ENCODE peak calls at places on chromosomes 3 and 15, in four cellular contexts. K is tibial nerve, H is kidney, P is psoas muscle. C is an unnamed sample.

GRCh38 chr3:39960515-39961403 is 151.3 kb downstream of the MYRIP start:
- DNase-seq in P (no peak), H (no peak), K (peak), C (no peak)

GRCh38 chr3:65030847-65031463 is 343.2 kb upstream of the ADAMTS9 start:
- DNase-seq in P (no peak), K (no peak), H (no peak), C (peak)

GRCh38 chr15:42084465-42085235 is 9.7 kb downstream of the PLA2G4D start:
- DNase-seq in P (peak), K (peak), H (peak), C (peak)

GRCh38 chr3:39934696-39935095 is 125.3 kb downstream of the MYRIP start:
- DNase-seq in P (no peak), K (no peak), H (no peak), C (no peak)

GRCh38 chr3:126696701-126697267 is 7.3 kb upstream of the CHCHD6 start:
- DNase-seq in P (no peak), H (no peak), K (no peak), C (no peak)

GRCh38 chr3:72487946-72488735 is 360.1 kb downstream of the SHQ1 start:
- DNase-seq in P (no peak), H (no peak), K (no peak), C (no peak)

GRCh38 chr3:64022451-64023186 is 675 bp downstream of the PSMD6 start:
- DNase-seq in K (no peak), H (peak), P (peak), C (no peak)

GRCh38 chr3:13623101-13623654 is 74.3 kb downstream of the FBLN2 start:
- DNase-seq in P (no peak), K (no peak), H (peak), C (peak)

GRCh38 chr15:89107984-89108383 is 19.7 kb downstream of the ABHD2 start:
- DNase-seq in K (no peak), P (no peak), H (no peak), C (peak)

GRCh38 chr3:25171118-25171912 is 256.7 kb upstream of the RARB start:
- DNase-seq in K (no peak), H (no peak), P (no peak), C (no peak)

GRCh38 chr3:100024520-100025303 is 89.6 kb downstream of the FILIP1L start:
- DNase-seq in P (no peak), K (no peak), H (no peak), C (peak)

GRCh38 chr3:50515565-50516047 is 12.2 kb upstream of the CACNA2D2 start:
- DNase-seq in K (no peak), H (peak), P (peak), C (no peak)

GRCh38 chr15:85725564-85725963 is 69.2 kb downstream of the KLHL25 start:
- DNase-seq in K (no peak), P (no peak), H (no peak), C (no peak)

GRCh38 chr15:98421419-98422085 is 226.8 kb upstream of the IGF1R start:
- DNase-seq in H (peak), P (peak), K (peak), C (peak)

GRCh38 chr3:143119009-143119914 is at the start of gene CHST2:
- DNase-seq in K (no peak), H (peak), P (peak), C (no peak)

GRCh38 chr15:81030368-81030739 is 29.6 kb downstream of the TLNRD1 start:
- DNase-seq in K (no peak), P (no peak), H (no peak), C (no peak)

GRCh38 chr15:20671665-20672064 is 130.1 kb upstream of the GOLGA6L6 start:
- DNase-seq in H (no peak), P (no peak), K (no peak), C (peak)

GRCh38 chr3:196399485-196399945 is 32.7 kb downstream of the UBXN7 start:
- DNase-seq in P (no peak), K (no peak), H (no peak), C (peak)

GRCh38 chr15:39474657-39475056 is 106.2 kb upstream of the THBS1 start:
- DNase-seq in P (no peak), K (no peak), H (no peak), C (no peak)

GRCh38 chr15:66614456-66615174 is 48.8 kb upstream of the LCTL start:
- DNase-seq in H (no peak), K (no peak), P (no peak), C (no peak)

GRCh38 chr15:66619152-66619903 is 53.5 kb upstream of the LCTL start:
- DNase-seq in P (peak), K (peak), H (peak), C (peak)

GRCh38 chr15:66615846-66616245 is 50.0 kb upstream of the LCTL start:
- DNase-seq in K (no peak), P (no peak), H (no peak), C (no peak)

GRCh38 chr15:66615175-66615495 is 49.3 kb upstream of the LCTL start:
- DNase-seq in P (no peak), H (no peak), K (no peak), C (no peak)

GRCh38 chr15:66617137-66618090 is 51.6 kb upstream of the LCTL start:
- DNase-seq in K (peak), H (peak), P (peak), C (no peak)
- H3K4me3 ChIP-seq in K (no peak), H (no peak), P (no peak), C (no peak)

GRCh38 chr3:31410411-31410810 is 122.3 kb upstream of the STT3B start:
- DNase-seq in H (no peak), K (no peak), P (no peak), C (no peak)

GRCh38 chr3:31408720-31409119 is 124.0 kb upstream of the STT3B start:
- DNase-seq in P (no peak), H (no peak), K (no peak), C (no peak)

GRCh38 chr3:31407665-31408064 is 125.1 kb upstream of the STT3B start:
- DNase-seq in K (no peak), P (no peak), H (no peak), C (no peak)

GRCh38 chr3:31409866-31410265 is 122.9 kb upstream of the STT3B start:
- DNase-seq in P (no peak), H (no peak), K (no peak), C (no peak)

GRCh38 chr3:31409389-31409788 is 123.3 kb upstream of the STT3B start:
- DNase-seq in K (no peak), P (no peak), H (no peak), C (no peak)
- TF ChIP-seq CTCF in K (no peak), P (no peak), H (no peak), C (no peak)

GRCh38 chr15:71691700-71692417 is 118.5 kb upstream of the NR2E3 start:
- DNase-seq in K (peak), H (no peak), P (no peak), C (peak)
- H3K4me3 ChIP-seq in K (no peak), H (no peak), P (no peak), C (no peak)

GRCh38 chr3:47406762-47407149 is 25.9 kb downstream of the PTPN23 start:
- DNase-seq in K (no peak), P (no peak), H (no peak), C (no peak)
- TF ChIP-seq CTCF in K (no peak), P (no peak), H (no peak), C (no peak)

GRCh38 chr3:114624047-114624445 is 330.2 kb downstream of the TIGIT start:
- DNase-seq in K (peak), H (peak), P (peak), C (peak)
- H3K4me3 ChIP-seq in K (peak), H (peak), P (peak), C (peak)

GRCh38 chr3:112505907-112506306 is 6.6 kb upstream of the BTLA start:
- DNase-seq in H (no peak), K (no peak), P (no peak), C (no peak)
- TF ChIP-seq CTCF in H (no peak), K (no peak), P (no peak), C (no peak)

DNA sequence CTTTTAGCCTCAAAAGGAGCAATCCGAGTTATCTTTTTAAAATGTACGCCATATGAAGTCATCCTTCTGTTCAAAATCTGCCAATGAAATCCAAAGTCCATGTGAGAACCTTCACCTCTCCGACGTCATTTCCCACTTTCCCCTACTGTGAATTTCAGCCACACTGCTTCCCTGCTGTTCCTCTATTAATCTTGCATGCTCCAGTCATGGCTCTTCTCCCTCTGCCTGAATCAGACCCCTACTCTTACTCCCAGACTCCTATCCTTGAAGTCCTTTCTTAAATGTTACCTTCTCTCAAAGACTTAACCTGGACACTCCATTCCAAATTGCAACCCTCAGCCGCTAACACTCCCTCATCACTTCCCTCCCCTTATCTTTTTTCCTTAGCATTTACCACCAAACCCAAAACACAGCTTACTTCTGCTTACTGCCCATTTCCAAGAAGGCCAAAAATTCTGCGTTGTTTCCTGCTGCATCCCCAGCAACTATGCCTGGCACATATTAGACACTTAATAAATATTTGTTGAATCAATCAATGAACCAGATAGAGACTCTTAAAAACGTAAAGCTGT is 1.2 kb downstream of the NKIRAS1 start:
- DNase-seq in H (no peak), P (no peak), K (no peak), C (no peak)
- H3K4me3 ChIP-seq in H (peak), P (peak), K (peak), C (peak)

DNA sequence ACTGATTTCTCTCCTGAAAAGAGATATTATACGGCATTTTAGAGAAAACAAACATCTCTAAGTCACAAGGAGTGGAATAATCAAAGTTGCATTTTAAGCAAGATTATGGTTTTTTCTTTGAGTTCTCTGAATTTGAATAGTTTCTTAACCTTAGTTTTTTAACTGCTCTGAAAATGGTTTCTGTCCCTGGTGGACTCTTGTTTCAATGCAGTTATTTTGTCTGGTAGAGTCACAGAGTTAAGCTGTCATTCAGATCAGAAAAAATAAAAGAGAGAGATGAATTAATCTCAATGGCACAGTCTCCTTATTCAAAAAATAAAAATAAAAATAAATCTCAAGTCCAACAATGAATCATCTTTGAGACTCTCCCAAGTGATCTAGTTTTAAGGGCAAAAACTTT is 19.0 kb downstream of the AGTR1 start:
- DNase-seq in H (no peak), P (no peak), K (no peak), C (no peak)
- TF ChIP-seq CTCF in H (no peak), P (no peak), K (no peak), C (no peak)

GRCh38 chr3:141392416-141392815 is 24.1 kb downstream of the ZBTB38 start:
- DNase-seq in P (no peak), H (no peak), K (no peak), C (no peak)
- H3K4me3 ChIP-seq in P (no peak), H (no peak), K (no peak), C (no peak)